ENCODE peak calls at places on chromosomes 12 and 14, in six cellular contexts. Z, A, B, Y, J and N are unnamed samples.

GRCh38 chr14:24377660-24378059 is 9.7 kb downstream of the NFATC4 start:
- DNase-seq in Z (no peak), A (no peak), B (no peak), Y (no peak), J (no peak), N (no peak)

GRCh38 chr14:105616802-105617192 is 90.4 kb downstream of the TMEM121 start:
- DNase-seq in Z (no peak), A (no peak), B (no peak), Y (no peak), J (no peak), N (no peak)

GRCh38 chr12:67085699-67086098 is 183.5 kb upstream of the CAND1 start:
- DNase-seq in Z (no peak), A (no peak), B (no peak), Y (no peak), J (no peak), N (peak; percentile 89)

GRCh38 chr12:67288561-67288960 is 19.4 kb downstream of the CAND1 start:
- DNase-seq in Z (no peak), A (no peak), B (no peak), Y (no peak), J (no peak), N (no peak)

GRCh38 chr14:29810657-29811056 is 117.0 kb downstream of the PRKD1 start:
- DNase-seq in Z (no peak), A (peak; percentile 33), B (peak; percentile 66), Y (no peak), J (no peak), N (no peak)

GRCh38 chr14:77318006-77318553 is 2.6 kb downstream of the POMT2 start:
- DNase-seq in Z (no peak), A (no peak), B (no peak), Y (no peak), J (no peak), N (peak; percentile 75)

GRCh38 chr12:50101663-50102062 is 2.1 kb upstream of the GPD1 start:
- DNase-seq in Z (peak; percentile 30), A (no peak), B (peak; percentile 24), Y (no peak), J (peak; percentile 56), N (peak; percentile 57)

GRCh38 chr14:69398818-69399210 is 322 bp downstream of the SLC39A9 start:
- DNase-seq in Z (no peak), A (no peak), B (no peak), Y (no peak), J (no peak), N (no peak)

GRCh38 chr12:74689071-74689655 is 151.5 kb downstream of the ATXN7L3B start:
- DNase-seq in Z (peak; percentile 63), A (peak; percentile 33), B (peak; percentile 37), Y (no peak), J (peak; percentile 71), N (peak; percentile 49)

GRCh38 chr12:75130811-75131210 is 78.8 kb downstream of the KCNC2 start:
- DNase-seq in Z (no peak), A (no peak), B (peak; percentile 2), Y (no peak), J (no peak), N (no peak)

GRCh38 chr14:79278286-79278797 is 933.0 kb downstream of the DIO2 start:
- DNase-seq in Z (no peak), A (no peak), B (no peak), Y (no peak), J (no peak), N (no peak)

GRCh38 chr12:6476496-6476895 is 6.0 kb upstream of the VAMP1 start:
- DNase-seq in Z (no peak), A (no peak), B (peak; percentile 81), Y (no peak), J (peak; percentile 74), N (peak; percentile 33)

GRCh38 chr12:64682572-64683277 is 72.4 kb downstream of the RASSF3 start:
- DNase-seq in Z (no peak), A (peak; percentile 44), B (no peak), Y (no peak), J (peak; percentile 87), N (no peak)

GRCh38 chr14:95730126-95730525 is 16.2 kb upstream of the TCL1A start:
- DNase-seq in Z (no peak), A (no peak), B (no peak), Y (no peak), J (no peak), N (no peak)

GRCh38 chr12:25276199-25276937 is 25.6 kb upstream of the KRAS start:
- DNase-seq in Z (peak; percentile 90), A (peak; percentile 34), B (peak; percentile 86), Y (no peak), J (peak; percentile 92), N (peak; percentile 82)

GRCh38 chr12:61362037-61362436 is 898.2 kb upstream of the USP15 start:
- DNase-seq in Z (no peak), A (no peak), B (no peak), Y (no peak), J (no peak), N (no peak)

GRCh38 chr12:96233941-96234461 is 39.8 kb downstream of the ELK3 start:
- DNase-seq in Z (no peak), A (peak; percentile 96), B (peak; percentile 39), Y (no peak), J (peak; percentile 97), N (no peak)

GRCh38 chr12:132089407-132089910 is 54.7 kb downstream of the DDX51 start:
- DNase-seq in Z (no peak), A (no peak), B (no peak), Y (no peak), J (no peak), N (no peak)

GRCh38 chr14:74896400-74896799 is 14.7 kb downstream of the DLST start:
- DNase-seq in Z (no peak), A (no peak), B (no peak), Y (no peak), J (no peak), N (no peak)